ENCODE peak calls at places on chromosome 2, in five cellular contexts. X, Z, M, P and J are unnamed samples.

GRCh38 chr2:42234056-42234455 is 64.9 kb downstream of the EML4 start:
- DNase-seq in X (no peak), Z (no peak), M (no peak), P (no peak), J (no peak)

GRCh38 chr2:157760949-157761348 is 115.2 kb downstream of the ACVR1 start:
- DNase-seq in X (no peak), Z (no peak), M (peak), P (no peak), J (no peak)

GRCh38 chr2:183000846-183001245 is 37.4 kb downstream of the NCKAP1 start:
- DNase-seq in X (no peak), Z (no peak), M (no peak), P (no peak), J (no peak)

GRCh38 chr2:1602359-1603010 is 141.8 kb downstream of the PXDN start:
- DNase-seq in X (no peak), Z (no peak), M (no peak), P (no peak), J (no peak)

GRCh38 chr2:11618708-11619062 is 51.3 kb downstream of the NTSR2 start:
- DNase-seq in X (no peak), Z (no peak), M (no peak), P (no peak), J (no peak)

GRCh38 chr2:99140860-99141109 is 722 bp upstream of the C2orf15 start:
- DNase-seq in X (no peak), Z (no peak), M (no peak), P (no peak), J (no peak)

GRCh38 chr2:45637440-45637839 is 14.0 kb upstream of the PRKCE start:
- DNase-seq in X (no peak), Z (no peak), M (peak), P (no peak), J (no peak)

GRCh38 chr2:68287580-68288441 is 31.9 kb downstream of the CNRIP1 start:
- DNase-seq in X (peak), Z (no peak), M (no peak), P (no peak), J (no peak)

GRCh38 chr2:74648009-74648443 is at the start of gene M1AP:
- DNase-seq in X (no peak), Z (no peak), M (no peak), P (no peak), J (no peak)

GRCh38 chr2:9315280-9315847 is 108.0 kb downstream of the ITGB1BP1 start:
- DNase-seq in X (no peak), Z (no peak), M (no peak), P (no peak), J (no peak)

GRCh38 chr2:21263622-21264021 is 139.9 kb downstream of the TDRD15 start:
- DNase-seq in X (peak), Z (no peak), M (no peak), P (peak), J (peak)

GRCh38 chr2:235311044-235311443 is 182.8 kb upstream of the AGAP1 start:
- DNase-seq in X (no peak), Z (no peak), M (no peak), P (no peak), J (no peak)

GRCh38 chr2:96157649-96158553 is 12.7 kb upstream of the DUSP2 start:
- DNase-seq in X (no peak), Z (peak), M (no peak), P (no peak), J (no peak)

GRCh38 chr2:183349046-183349445 is 224.8 kb downstream of the NUP35 start:
- DNase-seq in X (peak), Z (no peak), M (no peak), P (no peak), J (no peak)

GRCh38 chr2:241770185-241770935 is 6.3 kb upstream of the GAL3ST2 start:
- DNase-seq in X (no peak), Z (peak), M (no peak), P (peak), J (no peak)

GRCh38 chr2:28588231-28588725 is 92.4 kb downstream of the PLB1 start:
- DNase-seq in X (peak), Z (peak), M (no peak), P (no peak), J (no peak)

GRCh38 chr2:1319393-1319792 is 93.9 kb upstream of the TPO start:
- DNase-seq in X (no peak), Z (no peak), M (no peak), P (no peak), J (no peak)

GRCh38 chr2:11681722-11682589 is 12.0 kb upstream of the NTSR2 start:
- DNase-seq in X (no peak), Z (no peak), M (peak), P (no peak), J (no peak)

GRCh38 chr2:217289153-217289908 is 429.5 kb upstream of the TNP1 start:
- DNase-seq in X (no peak), Z (no peak), M (no peak), P (no peak), J (peak)

GRCh38 chr2:10566021-10566420 is 117.9 kb upstream of the ODC1 start:
- DNase-seq in X (no peak), Z (no peak), M (no peak), P (no peak), J (no peak)

GRCh38 chr2:172896541-172897144 is 161.0 kb downstream of the RAPGEF4 start:
- DNase-seq in X (no peak), Z (no peak), M (no peak), P (no peak), J (no peak)

GRCh38 chr2:115160523-115161521 is 718.4 kb downstream of the DPP10 start:
- DNase-seq in X (peak), Z (peak), M (no peak), P (no peak), J (no peak)